ENCODE peak calls at places on chromosomes 12 and 14, in four cellular contexts. One of them, this sample, is unnamed.

GRCh38 chr12:92028039-92028709 is 117.5 kb downstream of the BTG1 start:
- DNase-seq in lung: no peak
- DNase-seq in stimulated activated CD8-positive, alpha-beta memory T cell treated with anti-CD3 and anti-CD28 coated beads, Interleukin-4, amount 100 ng/mL, for 48 hours: no peak
- DNase-seq in nephron progenitor cell: no peak
- DNase-seq in this sample: no peak

GRCh38 chr14:61296707-61297502 is 15.8 kb upstream of the TMEM30B start:
- DNase-seq in lung: no peak
- DNase-seq in stimulated activated CD8-positive, alpha-beta memory T cell treated with anti-CD3 and anti-CD28 coated beads, Interleukin-4, amount 100 ng/mL, for 48 hours: no peak
- DNase-seq in nephron progenitor cell: no peak
- DNase-seq in this sample: no peak

GRCh38 chr12:104460041-104460757 is 3.5 kb downstream of the CHST11 start:
- DNase-seq in lung: no peak
- DNase-seq in stimulated activated CD8-positive, alpha-beta memory T cell treated with anti-CD3 and anti-CD28 coated beads, Interleukin-4, amount 100 ng/mL, for 48 hours: no peak
- DNase-seq in nephron progenitor cell: no peak
- DNase-seq in this sample: no peak

GRCh38 chr12:60191676-60192359 is 596.0 kb downstream of the SLC16A7 start:
- DNase-seq in lung: no peak
- DNase-seq in stimulated activated CD8-positive, alpha-beta memory T cell treated with anti-CD3 and anti-CD28 coated beads, Interleukin-4, amount 100 ng/mL, for 48 hours: no peak
- DNase-seq in nephron progenitor cell: no peak
- DNase-seq in this sample: no peak

GRCh38 chr12:75712223-75712622 is 200.8 kb upstream of the KRR1 start:
- DNase-seq in lung: no peak
- DNase-seq in stimulated activated CD8-positive, alpha-beta memory T cell treated with anti-CD3 and anti-CD28 coated beads, Interleukin-4, amount 100 ng/mL, for 48 hours: no peak
- DNase-seq in nephron progenitor cell: no peak
- DNase-seq in this sample: no peak

GRCh38 chr12:12333980-12334709 is 15.9 kb downstream of the MANSC1 start:
- DNase-seq in lung: peak; percentile 48
- DNase-seq in stimulated activated CD8-positive, alpha-beta memory T cell treated with anti-CD3 and anti-CD28 coated beads, Interleukin-4, amount 100 ng/mL, for 48 hours: peak; percentile 77
- DNase-seq in nephron progenitor cell: peak; percentile 63
- DNase-seq in this sample: no peak

GRCh38 chr12:47775100-47775911 is 2.3 kb downstream of the SLC48A1 start:
- DNase-seq in lung: no peak
- DNase-seq in stimulated activated CD8-positive, alpha-beta memory T cell treated with anti-CD3 and anti-CD28 coated beads, Interleukin-4, amount 100 ng/mL, for 48 hours: no peak
- DNase-seq in nephron progenitor cell: no peak
- DNase-seq in this sample: no peak

GRCh38 chr12:66060361-66060907 is 70.1 kb downstream of the LLPH start:
- DNase-seq in lung: no peak
- DNase-seq in stimulated activated CD8-positive, alpha-beta memory T cell treated with anti-CD3 and anti-CD28 coated beads, Interleukin-4, amount 100 ng/mL, for 48 hours: no peak
- DNase-seq in nephron progenitor cell: no peak
- DNase-seq in this sample: no peak

GRCh38 chr14:53881161-53881846 is 75.3 kb downstream of the BMP4 start:
- DNase-seq in lung: no peak
- DNase-seq in stimulated activated CD8-positive, alpha-beta memory T cell treated with anti-CD3 and anti-CD28 coated beads, Interleukin-4, amount 100 ng/mL, for 48 hours: no peak
- DNase-seq in nephron progenitor cell: no peak
- DNase-seq in this sample: no peak

GRCh38 chr12:6180300-6181051 is 19.7 kb upstream of the CD9 start:
- DNase-seq in lung: peak; percentile 63
- DNase-seq in stimulated activated CD8-positive, alpha-beta memory T cell treated with anti-CD3 and anti-CD28 coated beads, Interleukin-4, amount 100 ng/mL, for 48 hours: no peak
- DNase-seq in nephron progenitor cell: no peak
- DNase-seq in this sample: no peak

GRCh38 chr14:81506512-81506911 is 27.1 kb downstream of the SEL1L start:
- DNase-seq in lung: no peak
- DNase-seq in stimulated activated CD8-positive, alpha-beta memory T cell treated with anti-CD3 and anti-CD28 coated beads, Interleukin-4, amount 100 ng/mL, for 48 hours: no peak
- DNase-seq in nephron progenitor cell: no peak
- DNase-seq in this sample: no peak

GRCh38 chr14:42057176-42057575 is 450.5 kb downstream of the LRFN5 start:
- DNase-seq in lung: no peak
- DNase-seq in stimulated activated CD8-positive, alpha-beta memory T cell treated with anti-CD3 and anti-CD28 coated beads, Interleukin-4, amount 100 ng/mL, for 48 hours: no peak
- DNase-seq in nephron progenitor cell: no peak
- DNase-seq in this sample: no peak

GRCh38 chr12:24679135-24679534 is 269.8 kb downstream of the BCAT1 start:
- DNase-seq in lung: no peak
- DNase-seq in stimulated activated CD8-positive, alpha-beta memory T cell treated with anti-CD3 and anti-CD28 coated beads, Interleukin-4, amount 100 ng/mL, for 48 hours: no peak
- DNase-seq in nephron progenitor cell: no peak
- DNase-seq in this sample: no peak

GRCh38 chr12:96501139-96501741 is 11.9 kb downstream of the CFAP54 start:
- DNase-seq in lung: peak; percentile 31
- DNase-seq in stimulated activated CD8-positive, alpha-beta memory T cell treated with anti-CD3 and anti-CD28 coated beads, Interleukin-4, amount 100 ng/mL, for 48 hours: peak; percentile 42
- DNase-seq in nephron progenitor cell: no peak
- DNase-seq in this sample: no peak

GRCh38 chr14:100616854-100617714 is 29.9 kb upstream of the BEGAIN start:
- DNase-seq in lung: no peak
- DNase-seq in stimulated activated CD8-positive, alpha-beta memory T cell treated with anti-CD3 and anti-CD28 coated beads, Interleukin-4, amount 100 ng/mL, for 48 hours: no peak
- DNase-seq in nephron progenitor cell: no peak
- DNase-seq in this sample: no peak

GRCh38 chr12:46773537-46773936 is 52.3 kb downstream of the SLC38A4 start:
- DNase-seq in lung: no peak
- DNase-seq in stimulated activated CD8-positive, alpha-beta memory T cell treated with anti-CD3 and anti-CD28 coated beads, Interleukin-4, amount 100 ng/mL, for 48 hours: no peak
- DNase-seq in nephron progenitor cell: no peak
- DNase-seq in this sample: no peak

GRCh38 chr14:61567838-61568571 is 127.3 kb upstream of the HIF1A start:
- DNase-seq in lung: no peak
- DNase-seq in stimulated activated CD8-positive, alpha-beta memory T cell treated with anti-CD3 and anti-CD28 coated beads, Interleukin-4, amount 100 ng/mL, for 48 hours: peak; percentile 21
- DNase-seq in nephron progenitor cell: peak; percentile 17
- DNase-seq in this sample: no peak

GRCh38 chr12:51947597-51947996 is 3.9 kb upstream of the ACVR1B start:
- DNase-seq in lung: no peak
- DNase-seq in stimulated activated CD8-positive, alpha-beta memory T cell treated with anti-CD3 and anti-CD28 coated beads, Interleukin-4, amount 100 ng/mL, for 48 hours: no peak
- DNase-seq in nephron progenitor cell: no peak
- DNase-seq in this sample: peak; percentile 42

GRCh38 chr12:100437038-100437841 is 36.4 kb upstream of the NR1H4 start:
- DNase-seq in lung: no peak
- DNase-seq in stimulated activated CD8-positive, alpha-beta memory T cell treated with anti-CD3 and anti-CD28 coated beads, Interleukin-4, amount 100 ng/mL, for 48 hours: no peak
- DNase-seq in nephron progenitor cell: no peak
- DNase-seq in this sample: no peak

GRCh38 chr14:68762944-68763831 is 29.7 kb downstream of the ZFP36L1 start:
- DNase-seq in lung: peak; percentile 52
- DNase-seq in stimulated activated CD8-positive, alpha-beta memory T cell treated with anti-CD3 and anti-CD28 coated beads, Interleukin-4, amount 100 ng/mL, for 48 hours: no peak
- DNase-seq in nephron progenitor cell: peak; percentile 77
- DNase-seq in this sample: no peak

GRCh38 chr12:132491349-132491663 is 1.4 kb downstream of the FBRSL1 start:
- DNase-seq in lung: no peak
- DNase-seq in stimulated activated CD8-positive, alpha-beta memory T cell treated with anti-CD3 and anti-CD28 coated beads, Interleukin-4, amount 100 ng/mL, for 48 hours: no peak
- DNase-seq in nephron progenitor cell: no peak
- DNase-seq in this sample: no peak

GRCh38 chr12:20220339-20220738 is 148.0 kb upstream of the PDE3A start:
- DNase-seq in lung: no peak
- DNase-seq in stimulated activated CD8-positive, alpha-beta memory T cell treated with anti-CD3 and anti-CD28 coated beads, Interleukin-4, amount 100 ng/mL, for 48 hours: no peak
- DNase-seq in nephron progenitor cell: no peak
- DNase-seq in this sample: no peak

GRCh38 chr14:34365309-34365915 is 96.6 kb downstream of the SPTSSA start:
- DNase-seq in lung: no peak
- DNase-seq in stimulated activated CD8-positive, alpha-beta memory T cell treated with anti-CD3 and anti-CD28 coated beads, Interleukin-4, amount 100 ng/mL, for 48 hours: no peak
- DNase-seq in nephron progenitor cell: no peak
- DNase-seq in this sample: no peak

GRCh38 chr14:99273724-99274345 is 1.8 kb upstream of the BCL11B start:
- DNase-seq in lung: no peak
- DNase-seq in stimulated activated CD8-positive, alpha-beta memory T cell treated with anti-CD3 and anti-CD28 coated beads, Interleukin-4, amount 100 ng/mL, for 48 hours: peak; percentile 72
- DNase-seq in nephron progenitor cell: no peak
- DNase-seq in this sample: no peak

GRCh38 chr12:107144990-107145389 is 51.6 kb upstream of the CRY1 start:
- DNase-seq in lung: no peak
- DNase-seq in stimulated activated CD8-positive, alpha-beta memory T cell treated with anti-CD3 and anti-CD28 coated beads, Interleukin-4, amount 100 ng/mL, for 48 hours: no peak
- DNase-seq in nephron progenitor cell: no peak
- DNase-seq in this sample: no peak

GRCh38 chr12:7479784-7480183 is 23.8 kb downstream of the CD163 start:
- DNase-seq in lung: no peak
- DNase-seq in stimulated activated CD8-positive, alpha-beta memory T cell treated with anti-CD3 and anti-CD28 coated beads, Interleukin-4, amount 100 ng/mL, for 48 hours: no peak
- DNase-seq in nephron progenitor cell: no peak
- DNase-seq in this sample: no peak

GRCh38 chr12:92003701-92004100 is 141.9 kb downstream of the BTG1 start:
- DNase-seq in lung: no peak
- DNase-seq in stimulated activated CD8-positive, alpha-beta memory T cell treated with anti-CD3 and anti-CD28 coated beads, Interleukin-4, amount 100 ng/mL, for 48 hours: no peak
- DNase-seq in nephron progenitor cell: no peak
- DNase-seq in this sample: no peak

GRCh38 chr12:118312578-118312977 is 60.1 kb downstream of the TAOK3 start:
- DNase-seq in lung: no peak
- DNase-seq in stimulated activated CD8-positive, alpha-beta memory T cell treated with anti-CD3 and anti-CD28 coated beads, Interleukin-4, amount 100 ng/mL, for 48 hours: no peak
- DNase-seq in nephron progenitor cell: no peak
- DNase-seq in this sample: no peak

GRCh38 chr12:4824415-4824814 is 85.3 kb upstream of the KCNA1 start:
- DNase-seq in lung: no peak
- DNase-seq in stimulated activated CD8-positive, alpha-beta memory T cell treated with anti-CD3 and anti-CD28 coated beads, Interleukin-4, amount 100 ng/mL, for 48 hours: no peak
- DNase-seq in nephron progenitor cell: no peak
- DNase-seq in this sample: no peak

GRCh38 chr12:14239935-14240872 is 125.3 kb upstream of the ATF7IP start:
- DNase-seq in lung: no peak
- DNase-seq in stimulated activated CD8-positive, alpha-beta memory T cell treated with anti-CD3 and anti-CD28 coated beads, Interleukin-4, amount 100 ng/mL, for 48 hours: no peak
- DNase-seq in nephron progenitor cell: peak; percentile 33
- DNase-seq in this sample: no peak

GRCh38 chr12:25694072-25694471 is 141.0 kb upstream of the LMNTD1 start:
- DNase-seq in lung: no peak
- DNase-seq in stimulated activated CD8-positive, alpha-beta memory T cell treated with anti-CD3 and anti-CD28 coated beads, Interleukin-4, amount 100 ng/mL, for 48 hours: no peak
- DNase-seq in nephron progenitor cell: no peak
- DNase-seq in this sample: no peak

GRCh38 chr12:93429448-93429847 is 12.3 kb downstream of the UBE2N start:
- DNase-seq in lung: no peak
- DNase-seq in stimulated activated CD8-positive, alpha-beta memory T cell treated with anti-CD3 and anti-CD28 coated beads, Interleukin-4, amount 100 ng/mL, for 48 hours: no peak
- DNase-seq in nephron progenitor cell: no peak
- DNase-seq in this sample: no peak

GRCh38 chr14:51071851-51072250 is 23.1 kb downstream of the TRIM9 start:
- DNase-seq in lung: no peak
- DNase-seq in stimulated activated CD8-positive, alpha-beta memory T cell treated with anti-CD3 and anti-CD28 coated beads, Interleukin-4, amount 100 ng/mL, for 48 hours: no peak
- DNase-seq in nephron progenitor cell: no peak
- DNase-seq in this sample: no peak

GRCh38 chr14:52706286-52706685 is 714 bp upstream of the PSMC6 start:
- DNase-seq in lung: no peak
- DNase-seq in stimulated activated CD8-positive, alpha-beta memory T cell treated with anti-CD3 and anti-CD28 coated beads, Interleukin-4, amount 100 ng/mL, for 48 hours: peak; percentile 65
- DNase-seq in nephron progenitor cell: no peak
- DNase-seq in this sample: no peak

GRCh38 chr14:60356921-60357550 is 108.0 kb downstream of the PPM1A start:
- DNase-seq in lung: no peak
- DNase-seq in stimulated activated CD8-positive, alpha-beta memory T cell treated with anti-CD3 and anti-CD28 coated beads, Interleukin-4, amount 100 ng/mL, for 48 hours: no peak
- DNase-seq in nephron progenitor cell: peak; percentile 10
- DNase-seq in this sample: no peak

GRCh38 chr14:32202468-32202865 is 602 bp downstream of the RNU6-8 start:
- DNase-seq in lung: no peak
- DNase-seq in stimulated activated CD8-positive, alpha-beta memory T cell treated with anti-CD3 and anti-CD28 coated beads, Interleukin-4, amount 100 ng/mL, for 48 hours: no peak
- DNase-seq in nephron progenitor cell: no peak
- DNase-seq in this sample: no peak

GRCh38 chr12:68733661-68734071 is 12.3 kb upstream of the SLC35E3 start:
- DNase-seq in lung: no peak
- DNase-seq in stimulated activated CD8-positive, alpha-beta memory T cell treated with anti-CD3 and anti-CD28 coated beads, Interleukin-4, amount 100 ng/mL, for 48 hours: no peak
- DNase-seq in nephron progenitor cell: no peak
- DNase-seq in this sample: no peak

This sample was measured in osteocyte.